ENCODE peak calls at places on chromosome 18, in five cellular contexts. P, X, F, J and Q are unnamed samples.

GRCh38 chr18:55768255-55768654 is 180.3 kb upstream of the TCF4 start:
- DNase-seq in P (no peak), X (no peak), F (peak), J (no peak), Q (no peak)

GRCh38 chr18:75923169-75923568 is 495.7 kb upstream of the SMIM21 start:
- DNase-seq in P (peak), X (no peak), F (peak), J (peak), Q (peak)

GRCh38 chr18:52694804-52695203 is 354.8 kb downstream of the DCC start:
- DNase-seq in P (no peak), X (no peak), F (peak), J (peak), Q (no peak)

GRCh38 chr18:70385474-70385873 is 96.6 kb downstream of the SOCS6 start:
- DNase-seq in P (no peak), X (no peak), F (no peak), J (no peak), Q (no peak)

GRCh38 chr18:55546873-55547704 is 40.9 kb downstream of the TCF4 start:
- DNase-seq in P (no peak), X (peak), F (peak), J (peak), Q (no peak)

GRCh38 chr18:49162226-49162848 is 211.6 kb upstream of the SMAD7 start:
- DNase-seq in P (no peak), X (no peak), F (no peak), J (no peak), Q (no peak)

GRCh38 chr18:25350561-25351201 is 1.3 kb downstream of the ZNF521 start:
- DNase-seq in P (peak), X (no peak), F (peak), J (peak), Q (peak)

GRCh38 chr18:61988100-61988499 is 95.3 kb upstream of the RNF152 start:
- DNase-seq in P (no peak), X (no peak), F (no peak), J (peak), Q (no peak)

GRCh38 chr18:5556317-5556974 is 12.6 kb upstream of the EPB41L3 start:
- DNase-seq in P (no peak), X (no peak), F (peak), J (peak), Q (no peak)

GRCh38 chr18:33579868-33580205 is 1.8 kb downstream of the ASXL3 start:
- DNase-seq in P (no peak), X (no peak), F (no peak), J (peak), Q (no peak)

GRCh38 chr18:33578371-33579146 is 540 bp downstream of the ASXL3 start:
- DNase-seq in P (peak), X (no peak), F (no peak), J (no peak), Q (peak)

GRCh38 chr18:33576999-33577687 is 876 bp upstream of the ASXL3 start:
- DNase-seq in P (no peak), X (no peak), F (no peak), J (peak), Q (no peak)

GRCh38 chr18:33579147-33579867 is 1.3 kb downstream of the ASXL3 start:
- DNase-seq in P (no peak), X (no peak), F (no peak), J (peak), Q (no peak)

DNA sequence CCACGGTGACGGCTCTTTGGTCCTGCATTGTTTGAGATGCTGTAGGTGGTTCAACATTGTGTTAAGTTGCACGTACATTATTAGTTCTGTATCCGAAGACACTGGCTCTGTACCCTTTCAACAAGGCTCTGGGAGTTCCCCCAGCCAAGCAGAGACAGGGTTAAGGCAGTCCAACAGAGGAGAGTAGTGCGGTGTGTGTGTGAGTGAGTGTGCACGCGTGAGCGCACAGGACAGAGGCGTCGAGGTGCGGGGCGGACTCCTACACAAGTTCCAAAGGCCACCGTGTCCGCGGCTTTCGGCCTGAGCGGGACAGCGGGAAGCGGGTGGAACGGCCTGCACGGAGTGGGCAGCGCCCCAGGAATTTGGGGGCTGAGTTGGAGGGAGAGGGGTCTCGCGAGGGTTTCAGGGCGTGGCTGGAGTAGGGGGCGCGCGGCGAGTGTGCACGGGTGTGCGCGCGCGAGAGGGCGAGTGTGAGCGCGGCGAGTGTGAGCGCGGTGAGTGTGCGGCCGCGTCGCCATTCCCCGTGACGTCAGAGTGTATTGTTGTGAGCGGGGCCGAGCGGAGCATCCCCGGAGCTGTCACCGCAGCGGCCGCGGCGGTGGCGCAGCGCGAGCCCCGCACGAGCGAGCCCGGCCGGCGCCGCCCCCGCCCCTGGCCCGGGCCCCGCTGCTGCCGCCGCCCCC is at the start of gene ASXL3:
- DNase-seq in P (peak), X (no peak), F (peak), J (peak), Q (peak)
- H3K4me3 ChIP-seq in P (peak), X (peak), F (peak), J (peak), Q (peak)

GRCh38 chr18:58897994-58898393 is 33.3 kb downstream of the ZNF532 start:
- DNase-seq in P (no peak), X (no peak), F (no peak), J (no peak), Q (no peak)

GRCh38 chr18:58898427-58898826 is 33.8 kb downstream of the ZNF532 start:
- DNase-seq in P (no peak), X (no peak), F (no peak), J (no peak), Q (no peak)

GRCh38 chr18:58895385-58895784 is 30.7 kb downstream of the ZNF532 start:
- DNase-seq in P (no peak), X (no peak), F (no peak), J (no peak), Q (no peak)

GRCh38 chr18:58896268-58896667 is 31.6 kb downstream of the ZNF532 start:
- DNase-seq in P (no peak), X (no peak), F (no peak), J (no peak), Q (no peak)

DNA sequence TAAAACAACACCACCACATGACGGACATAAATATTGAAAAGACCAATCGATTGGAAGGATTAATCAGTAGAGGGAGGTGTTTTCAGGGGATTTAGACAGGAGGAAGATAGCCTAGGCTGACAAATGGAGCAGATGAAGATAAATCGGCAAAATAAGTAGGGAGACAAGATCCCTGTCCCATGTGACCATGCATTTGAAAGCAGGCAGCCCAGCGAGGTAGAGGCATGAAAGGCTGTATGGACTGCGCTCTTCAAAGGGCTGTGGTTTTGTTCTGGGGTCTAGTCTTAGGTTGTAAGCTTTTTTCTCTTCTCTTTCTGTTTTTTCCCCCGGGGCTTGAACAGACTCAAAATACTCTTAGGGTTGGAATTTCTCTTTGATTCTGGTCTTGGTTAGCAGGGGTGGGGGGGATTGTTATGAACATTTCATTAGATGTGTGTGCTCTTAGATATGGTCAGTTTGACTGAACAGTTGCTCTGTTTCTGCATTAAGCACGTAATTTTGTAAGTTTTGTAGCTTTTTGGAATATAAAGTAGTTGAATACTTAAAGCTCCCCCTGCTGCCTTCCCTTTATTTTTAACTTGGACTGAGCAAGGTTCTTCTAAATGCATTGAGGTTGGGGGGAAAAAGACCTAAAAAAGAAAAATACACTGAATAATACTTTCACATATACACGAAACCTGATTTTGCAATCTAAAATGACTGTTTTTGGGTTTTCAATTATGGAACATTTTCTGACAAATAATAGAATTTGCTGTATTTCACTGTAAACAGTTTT is 32.2 kb downstream of the ZNF532 start:
- DNase-seq in P (no peak), X (no peak), F (no peak), J (no peak), Q (no peak)
- H3K4me3 ChIP-seq in P (no peak), X (no peak), F (no peak), J (no peak), Q (no peak)

GRCh38 chr18:654601-655000 is 2.9 kb upstream of the TYMS start:
- DNase-seq in P (no peak), X (no peak), F (no peak), J (no peak), Q (no peak)

GRCh38 chr18:657998-658946 is 819 bp downstream of the TYMS start:
- DNase-seq in P (peak), X (peak), F (peak), J (peak), Q (peak)

GRCh38 chr18:657311-657997 is at the start of gene TYMS:
- DNase-seq in P (no peak), X (no peak), F (peak), J (peak), Q (no peak)

GRCh38 chr18:653512-653911 is 3.9 kb upstream of the TYMS start:
- DNase-seq in P (no peak), X (no peak), F (no peak), J (no peak), Q (no peak)

DNA sequence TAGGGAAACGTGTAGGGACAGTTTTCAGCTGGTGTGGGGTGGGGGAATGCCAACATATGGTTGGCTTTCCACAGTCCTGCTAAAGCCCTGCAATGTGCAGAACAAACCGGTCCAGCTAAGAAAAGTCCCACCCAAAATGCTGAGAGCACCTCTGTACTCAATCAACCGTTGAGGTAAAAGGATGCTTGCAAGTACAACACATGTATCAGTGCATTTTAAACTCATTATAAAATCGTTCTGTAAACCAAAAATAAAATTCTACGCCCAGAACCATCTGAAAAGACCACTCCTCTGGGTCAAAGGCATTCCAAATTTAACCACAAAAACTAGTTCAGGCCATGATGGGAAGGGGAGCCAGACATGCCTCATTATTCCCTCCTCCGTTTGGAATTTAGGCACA is 2.0 kb upstream of the TYMS start:
- DNase-seq in P (no peak), X (no peak), F (no peak), J (no peak), Q (no peak)
- H3K4me3 ChIP-seq in P (no peak), X (no peak), F (no peak), J (no peak), Q (no peak)

GRCh38 chr18:617970-618504 is 21.2 kb downstream of the CLUL1 start:
- DNase-seq in P (no peak), X (no peak), F (no peak), J (no peak), Q (no peak)
- H3K4me3 ChIP-seq in P (no peak), X (no peak), F (no peak), J (no peak), Q (no peak)

GRCh38 chr18:37742436-37742835 is 176.8 kb upstream of the CELF4 start:
- DNase-seq in P (no peak), X (no peak), F (no peak), J (no peak), Q (no peak)
- H3K4me3 ChIP-seq in P (no peak), X (no peak), F (no peak), J (no peak), Q (no peak)

DNA sequence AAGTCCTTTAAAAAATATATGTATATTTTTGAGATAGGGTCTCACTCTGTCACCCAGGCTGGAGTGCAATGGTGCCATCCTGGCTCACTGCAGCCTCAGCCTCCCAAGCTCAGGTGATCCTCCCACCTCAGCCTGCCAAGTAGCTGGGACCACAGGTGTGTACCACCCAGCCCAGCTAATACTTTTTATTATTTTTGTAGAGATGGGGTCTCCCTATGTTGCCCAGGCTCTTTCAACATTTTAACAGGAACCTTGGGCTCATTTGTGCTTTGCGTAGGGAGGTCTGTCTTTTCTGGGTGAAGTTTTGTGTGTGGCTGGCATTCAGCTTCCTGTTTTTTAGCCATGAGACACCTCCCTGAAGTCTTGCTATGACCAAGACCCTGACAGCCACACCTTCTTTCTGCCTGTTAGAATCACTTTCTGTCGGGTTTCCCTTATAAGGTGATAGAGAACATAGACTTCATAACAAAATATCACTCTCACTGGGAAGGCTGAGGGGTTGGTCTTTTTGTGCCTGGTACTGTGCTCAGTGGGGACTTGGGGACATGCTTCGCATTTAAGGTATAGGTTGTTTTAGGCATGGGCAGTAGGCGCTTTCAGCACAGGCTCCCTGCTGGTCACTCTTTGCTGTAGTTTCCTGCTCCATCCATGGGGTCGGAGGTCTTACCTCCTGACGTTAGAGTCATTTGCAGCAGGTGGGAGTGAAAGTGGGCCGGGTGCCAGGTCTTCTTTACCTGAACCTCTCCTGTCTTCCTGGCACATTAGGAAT is 3.4 kb downstream of the RAB31 start:
- DNase-seq in P (no peak), X (no peak), F (no peak), J (no peak), Q (no peak)
- H3K4me3 ChIP-seq in P (no peak), X (no peak), F (peak), J (no peak), Q (peak)

GRCh38 chr18:57931038-57931437 is 113.0 kb upstream of the NEDD4L start:
- DNase-seq in P (no peak), X (no peak), F (no peak), J (no peak), Q (no peak)
- H3K4me3 ChIP-seq in P (no peak), X (no peak), F (peak), J (no peak), Q (no peak)

GRCh38 chr18:22026362-22026761 is 143.0 kb upstream of the GATA6 start:
- DNase-seq in P (no peak), X (no peak), F (no peak), J (no peak), Q (no peak)
- H3K4me3 ChIP-seq in P (no peak), X (no peak), F (no peak), J (no peak), Q (no peak)